ENCODE peak calls at places on chromosomes 13 and 19, in five cellular contexts. B, S, U, Z and X are unnamed samples.

GRCh38 chr13:110014719-110015118 is 228.3 kb upstream of the IRS2 start:
- DNase-seq in S (no peak), B (no peak), Z (no peak), U (no peak), X (no peak)

GRCh38 chr19:56085571-56086275 is 35.4 kb downstream of the ZNF787 start:
- DNase-seq in B (no peak), Z (no peak), U (no peak), S (no peak), X (no peak)

GRCh38 chr19:17205237-17206140 is 9.7 kb upstream of the USE1 start:
- DNase-seq in Z (peak), U (no peak), S (no peak), B (peak), X (no peak)

GRCh38 chr19:37905936-37906867 is at the start of gene WDR87:
- DNase-seq in B (peak), U (peak), S (no peak), Z (peak), X (no peak)

GRCh38 chr13:109790951-109791605 is 4.7 kb upstream of the IRS2 start:
- DNase-seq in S (no peak), U (no peak), Z (no peak), B (peak), X (no peak)

GRCh38 chr19:38564981-38565685 is 52.6 kb downstream of the MAP4K1 start:
- DNase-seq in Z (no peak), B (no peak), U (no peak), S (no peak), X (no peak)

GRCh38 chr19:49978324-49978723 is 17.4 kb upstream of the SIGLEC11 start:
- DNase-seq in U (no peak), S (no peak), Z (no peak), B (no peak), X (no peak)

GRCh38 chr13:91133941-91134772 is 213.3 kb upstream of the MIR17HG start:
- DNase-seq in S (no peak), U (no peak), Z (peak), B (peak), X (no peak)

GRCh38 chr19:756232-756631 is 5.3 kb downstream of the MISP start:
- DNase-seq in Z (no peak), S (no peak), U (no peak), B (peak), X (no peak)

GRCh38 chr19:48695743-48696352 is at the start of gene FUT2:
- DNase-seq in U (peak), B (no peak), Z (no peak), S (no peak), X (no peak)

GRCh38 chr13:94248454-94249233 is 230.8 kb downstream of the DCT start:
- DNase-seq in U (no peak), S (no peak), Z (no peak), B (no peak), X (no peak)

GRCh38 chr13:103539721-103540120 is 473.5 kb upstream of the SLC10A2 start:
- DNase-seq in B (no peak), S (no peak), Z (no peak), U (no peak), X (no peak)

GRCh38 chr13:110490009-110490770 is 71.3 kb downstream of the RAB20 start:
- DNase-seq in Z (no peak), U (no peak), S (no peak), B (no peak), X (no peak)

GRCh38 chr19:52190679-52191293 is 934 bp downstream of the PPP2R1A start:
- DNase-seq in U (peak), S (no peak), B (peak), Z (peak), X (no peak)

GRCh38 chr19:36265064-36265463 is 50.2 kb downstream of the ZNF146 start:
- DNase-seq in Z (no peak), B (no peak), U (peak), S (no peak), X (no peak)

GRCh38 chr13:95023405-95023804 is 277.8 kb downstream of the ABCC4 start:
- DNase-seq in U (no peak), Z (no peak), S (no peak), B (no peak), X (no peak)

GRCh38 chr13:27228131-27228530 is 23.2 kb upstream of the RPL21 start:
- DNase-seq in S (no peak), B (no peak), Z (no peak), U (no peak), X (no peak)

GRCh38 chr19:42596391-42597071 is 1.8 kb upstream of the CEACAM8 start:
- DNase-seq in S (no peak), B (peak), Z (peak), U (no peak), X (no peak)